ENCODE peak calls at places on chromosome X, in four cellular contexts. U is AG04450; O is CD8-positive, alpha-beta memory T cell; C is Caco-2. I is an unnamed sample. For H3K9me3, the result is how much of the 10 kb centered on the place peaks cover.

GRCh38 chrX:23554304-23554703 is 113.0 kb upstream of the PRDX4 start:
- DNase-seq in U (peak), O (no peak), C (peak), I (no peak)

GRCh38 chrX:3268804-3269203 is 77.6 kb downstream of the MXRA5 start:
- DNase-seq in U (no peak), O (no peak), C (no peak), I (no peak)

GRCh38 chrX:1212532-1212931 is at the start of gene CRLF2:
- DNase-seq in U (no peak), O (no peak), C (no peak), I (no peak)

GRCh38 chrX:111041018-111041462 is 55.0 kb upstream of the PAK3 start:
- DNase-seq in U (peak), O (peak), C (no peak), I (no peak)

GRCh38 chrX:9912341-9912740 is 54.8 kb upstream of the CLDN34 start:
- DNase-seq in U (no peak), O (no peak), C (no peak), I (no peak)

GRCh38 chrX:108735680-108736508 is 469 bp downstream of the IRS4 start:
- DNase-seq in U (no peak), O (no peak), C (no peak), I (no peak)

GRCh38 chrX:137684591-137684990 is 118.7 kb downstream of the ZIC3 start:
- DNase-seq in U (no peak), O (no peak), C (no peak), I (no peak)

GRCh38 chrX:41449615-41450014 is 2.5 kb downstream of the NYX start:
- DNase-seq in U (no peak), O (no peak), C (no peak), I (no peak)

GRCh38 chrX:10932842-10933440 is 178.2 kb upstream of the HCCS start:
- DNase-seq in U (no peak), O (no peak), C (no peak), I (no peak)

GRCh38 chrX:47179221-47179927 is 14.3 kb upstream of the UBA1 start:
- DNase-seq in U (no peak), O (no peak), C (no peak), I (no peak)

DNA sequence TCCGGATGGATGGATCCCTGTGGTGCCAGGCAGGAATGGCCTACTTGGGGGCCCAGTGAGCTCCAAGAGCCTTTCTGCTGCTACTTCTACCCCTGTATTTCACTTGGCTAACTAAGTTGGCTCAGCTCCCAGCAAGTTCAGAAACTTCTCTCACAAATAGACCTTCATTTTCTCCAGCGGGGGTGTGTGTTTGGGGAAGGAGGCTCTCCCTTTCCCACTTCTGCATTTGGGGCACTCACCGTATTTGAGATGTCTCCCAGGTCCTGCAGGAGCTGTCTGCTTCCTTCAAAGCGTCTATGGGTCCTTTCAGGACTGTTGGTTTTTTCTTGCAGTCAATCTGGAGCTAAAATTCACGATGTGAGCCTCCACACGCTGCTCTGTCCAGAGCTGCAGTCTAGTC is 197.7 kb downstream of the SPANXN3 start:
- DNase-seq in U (no peak), O (no peak), C (no peak), I (no peak)
- H3K9me3 ChIP-seq in U (under half), O (under half), C (under half), I (under half)

GRCh38 chrX:19361701-19362100 is 18.0 kb downstream of the PDHA1 start:
- DNase-seq in U (no peak), O (no peak), C (no peak), I (no peak)

DNA sequence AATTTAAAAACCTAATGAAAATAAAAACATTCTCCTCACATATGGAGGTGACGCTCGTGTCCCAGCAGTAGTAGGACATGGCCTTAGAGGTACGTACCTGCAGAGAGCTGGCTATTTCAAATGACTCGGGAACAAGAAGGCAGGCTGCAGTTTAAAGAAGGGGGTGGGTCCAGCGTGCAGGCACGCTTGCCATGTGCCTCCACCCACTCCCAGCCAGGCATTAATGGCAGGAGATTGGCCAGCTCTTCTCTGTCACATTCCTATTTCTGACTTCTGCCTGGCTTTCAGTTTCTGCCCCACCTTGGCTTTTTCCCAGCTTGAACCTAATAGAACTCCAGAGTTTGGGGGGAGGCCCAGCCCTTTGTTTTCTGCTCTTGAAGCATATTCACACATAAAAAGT is 17.2 kb downstream of the PDHA1 start:
- DNase-seq in U (no peak), O (no peak), C (no peak), I (no peak)
- H3K9me3 ChIP-seq in U (under half), O (under half), C (under half), I (under half)

GRCh38 chrX:20455001-20455400 is 188.3 kb upstream of the RPS6KA3 start:
- DNase-seq in U (no peak), O (no peak), C (no peak), I (no peak)

GRCh38 chrX:20456971-20457370 is 190.3 kb upstream of the RPS6KA3 start:
- DNase-seq in U (no peak), O (no peak), C (no peak), I (no peak)

GRCh38 chrX:20463296-20464075 is 196.8 kb upstream of the RPS6KA3 start:
- DNase-seq in U (no peak), O (no peak), C (no peak), I (no peak)

GRCh38 chrX:20461576-20461975 is 194.9 kb upstream of the RPS6KA3 start:
- DNase-seq in U (no peak), O (no peak), C (no peak), I (no peak)

DNA sequence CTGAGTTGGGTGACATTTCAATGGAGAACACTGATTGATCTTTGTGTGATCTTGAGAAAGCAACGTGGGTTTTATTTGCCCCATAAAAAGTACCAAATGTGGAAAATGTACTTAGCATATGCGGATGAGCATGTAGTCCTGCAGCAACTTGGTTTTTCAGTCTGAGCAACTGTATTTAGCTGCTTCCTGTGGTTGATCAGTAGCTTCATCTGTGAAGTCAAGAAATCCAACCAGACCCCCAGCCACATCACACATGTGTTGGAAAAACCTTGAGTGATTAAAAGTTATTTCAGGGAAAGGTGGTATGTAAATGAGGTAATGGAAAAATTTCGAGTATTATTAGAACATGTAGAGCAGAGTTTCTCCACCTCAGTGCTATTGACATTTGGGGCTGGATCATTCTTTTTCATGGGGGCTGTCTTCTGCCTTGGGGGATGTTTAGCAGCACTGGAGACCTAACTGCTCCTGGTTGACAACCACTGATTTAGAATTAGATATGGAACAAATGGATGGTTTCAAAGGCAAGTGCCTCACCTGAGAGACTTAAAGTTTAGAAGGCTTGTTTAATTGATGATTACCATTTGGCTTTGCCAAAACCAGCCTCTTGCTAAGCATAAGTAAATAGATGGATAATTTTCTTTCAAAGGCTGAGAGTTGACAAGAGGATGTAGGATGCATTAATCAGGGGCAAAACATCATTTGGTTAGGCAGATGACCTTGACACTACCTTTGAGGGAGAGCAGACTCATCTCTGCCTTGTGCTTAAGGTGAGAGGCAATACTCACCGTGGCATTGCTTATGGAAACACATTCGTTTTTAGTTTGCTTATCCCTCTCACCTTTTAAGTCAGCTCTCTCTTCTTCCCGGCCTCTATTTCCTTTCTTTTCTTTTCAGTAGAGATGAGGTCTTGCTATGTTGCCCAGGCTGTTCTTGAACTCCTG is 193.0 kb upstream of the RPS6KA3 start:
- DNase-seq in U (no peak), O (no peak), C (no peak), I (no peak)
- H3K9me3 ChIP-seq in U (under half), O (under half), C (under half), I (under half)

DNA sequence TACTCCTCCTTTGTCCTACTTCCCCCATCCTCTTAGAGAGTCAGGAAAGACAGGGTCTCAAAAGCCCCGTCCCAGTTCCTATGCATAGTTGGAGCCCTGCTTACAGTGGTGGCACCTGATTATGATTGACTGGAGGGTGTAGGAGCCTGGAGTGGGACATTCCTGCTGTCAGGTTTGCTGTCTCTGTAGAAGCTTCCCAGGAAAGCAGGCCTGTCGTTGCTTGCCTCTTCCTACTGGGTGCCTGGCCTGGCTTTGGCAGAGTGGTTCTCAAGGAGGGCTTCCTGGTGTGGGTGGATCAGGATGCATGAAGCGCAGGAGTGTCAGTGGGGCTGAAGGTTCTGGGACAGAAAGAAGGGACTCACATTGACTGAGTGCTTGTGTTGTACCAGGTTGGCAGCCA is 4.8 kb downstream of the MAGED2 start:
- DNase-seq in U (no peak), O (no peak), C (no peak), I (no peak)
- H3K9me3 ChIP-seq in U (under half), O (under half), C (under half), I (under half)

GRCh38 chrX:66162331-66162822 is 1.7 kb upstream of the HEPH start:
- DNase-seq in U (no peak), O (no peak), C (peak), I (no peak)
- H3K9me3 ChIP-seq in U (under half), O (under half), C (under half), I (under half)

I was measured in T-helper 17 cell.